ENCODE peak calls at places on chromosomes 6 and 20, in six cellular contexts. G is NCI-H1105; Y is stimulated activated CD8-positive, alpha-beta memory T cell treated with anti-CD3 and anti-CD28 coated beads, Interleukin-4, amount 100 ng/mL, for 24 hours; Q is NCI-H1092; K is activated CD8-positive, alpha-beta memory T cell treated with anti-CD3 and anti-CD28 coated beads, Interleukin-2, amount 50 U/mL, for 4 hours; Z is pulmonary artery endothelial cell. W is an unnamed sample.

GRCh38 chr20:3696200-3696599 is 14.4 kb upstream of the ADAM33 start:
- DNase-seq in G (no peak), Y (no peak), Q (no peak), K (no peak), Z (no peak), W (no peak)

GRCh38 chr6:125550892-125551291 is 198.5 kb upstream of the HEY2 start:
- DNase-seq in G (no peak), Y (no peak), Q (no peak), K (no peak), Z (peak; percentile 66), W (no peak)

GRCh38 chr20:35942243-35942642 is 12.1 kb downstream of the SCAND1 start:
- DNase-seq in G (no peak), Y (no peak), Q (no peak), K (no peak), Z (no peak), W (no peak)

GRCh38 chr6:71056656-71057055 is 99.8 kb upstream of the B3GAT2 start:
- DNase-seq in G (no peak), Y (no peak), Q (no peak), K (no peak), Z (no peak), W (no peak)

GRCh38 chr6:47741807-47742206 is 40.0 kb upstream of the OPN5 start:
- DNase-seq in G (no peak), Y (no peak), Q (no peak), K (no peak), Z (no peak), W (no peak)

GRCh38 chr6:135451617-135452190 is 45.8 kb downstream of the AHI1 start:
- DNase-seq in G (peak; percentile 41), Y (no peak), Q (no peak), K (no peak), Z (no peak), W (no peak)

GRCh38 chr6:124963416-124964083 is 1.3 kb downstream of the RNF217 start:
- DNase-seq in G (no peak), Y (no peak), Q (no peak), K (no peak), Z (no peak), W (no peak)

GRCh38 chr6:1625352-1625773 is 15.6 kb downstream of the FOXC1 start:
- DNase-seq in G (no peak), Y (no peak), Q (no peak), K (no peak), Z (no peak), W (no peak)

GRCh38 chr6:118565317-118565960 is 17.3 kb downstream of the PLN start:
- DNase-seq in G (peak; percentile 35), Y (no peak), Q (no peak), K (no peak), Z (no peak), W (no peak)

W was measured in stimulated activated CD4-positive, alpha-beta T cell treated with anti-CD3 and anti-CD28 coated beads, Interleukin-4, amount 100 ng/mL, for 1 hour.